ENCODE peak calls at places on chromosome 7, in six cellular contexts. M, T, U, N, H and V are unnamed samples.

GRCh38 chr7:97693586-97693985 is 38.3 kb upstream of the TAC1 start:
- DNase-seq in U (no peak), N (no peak), T (no peak), M (no peak), H (no peak), V (no peak)

GRCh38 chr7:28738384-28738783 is 219.7 kb downstream of the TRIL start:
- DNase-seq in U (no peak), H (no peak), M (no peak), N (no peak), T (no peak), V (no peak)

GRCh38 chr7:3217166-3217565 is 83.9 kb upstream of the SDK1 start:
- DNase-seq in M (no peak), T (no peak), U (no peak), H (no peak), N (no peak), V (no peak)

GRCh38 chr7:45573636-45574470 is at the start of gene ADCY1:
- DNase-seq in H (no peak), T (peak), M (no peak), U (no peak), N (peak), V (no peak)

GRCh38 chr7:76196786-76197185 is 4.9 kb upstream of the SRRM3 start:
- DNase-seq in H (no peak), T (no peak), M (no peak), N (no peak), U (no peak), V (no peak)

GRCh38 chr7:96414931-96415292 is 93.0 kb upstream of the SLC25A13 start:
- DNase-seq in M (peak), H (no peak), N (peak), T (peak), U (no peak), V (peak)

GRCh38 chr7:27110163-27110976 is 7.9 kb upstream of the HOXA2 start:
- DNase-seq in T (no peak), H (peak), N (no peak), U (no peak), M (no peak), V (no peak)

GRCh38 chr7:100693312-100694195 is 496 bp downstream of the GIGYF1 start:
- DNase-seq in T (no peak), H (no peak), M (no peak), N (peak), U (no peak), V (no peak)

GRCh38 chr7:39016609-39017008 is 38.9 kb downstream of the POU6F2 start:
- DNase-seq in H (no peak), N (no peak), M (no peak), U (no peak), T (no peak), V (no peak)

GRCh38 chr7:102304668-102305067 is 18.0 kb downstream of the SH2B2 start:
- DNase-seq in T (no peak), N (peak), H (no peak), M (no peak), U (no peak), V (no peak)

GRCh38 chr7:68964060-68964459 is 634.2 kb upstream of the AUTS2 start:
- DNase-seq in N (no peak), H (no peak), T (no peak), M (no peak), U (no peak), V (no peak)

GRCh38 chr7:107660381-107661080 is at the start of gene SLC26A4:
- DNase-seq in H (no peak), T (peak), N (peak), M (no peak), U (no peak), V (no peak)

GRCh38 chr7:83410989-83411591 is 237.8 kb downstream of the SEMA3E start:
- DNase-seq in U (no peak), T (peak), M (peak), N (no peak), H (no peak), V (no peak)

GRCh38 chr7:23387583-23387982 is 82.7 kb downstream of the IGF2BP3 start:
- DNase-seq in N (no peak), H (no peak), U (no peak), M (no peak), T (no peak), V (no peak)

GRCh38 chr7:2037805-2038635 is 194.7 kb downstream of the MAD1L1 start:
- DNase-seq in T (no peak), U (no peak), H (no peak), M (peak), N (no peak), V (peak)

GRCh38 chr7:122632238-122632637 is 66.7 kb downstream of the RNF133 start:
- DNase-seq in U (no peak), N (no peak), T (no peak), M (no peak), H (no peak), V (no peak)

GRCh38 chr7:131904750-131905327 is 348.4 kb upstream of the PODXL start:
- DNase-seq in H (no peak), M (no peak), N (no peak), T (no peak), U (no peak), V (no peak)

GRCh38 chr7:39605087-39605486 is 18.3 kb upstream of the RALA start:
- DNase-seq in N (no peak), T (no peak), U (no peak), M (no peak), H (no peak), V (no peak)

GRCh38 chr7:23956769-23957556 is 246.9 kb downstream of the STK31 start:
- DNase-seq in T (no peak), U (no peak), H (no peak), M (no peak), N (no peak), V (no peak)

GRCh38 chr7:128831178-128831993 is 1.2 kb downstream of the FLNC start:
- DNase-seq in M (peak), H (no peak), U (no peak), N (peak), T (peak), V (no peak)

GRCh38 chr7:7761974-7762769 is 43.8 kb upstream of the RPA3 start:
- DNase-seq in H (no peak), M (peak), U (no peak), N (no peak), T (no peak), V (no peak)